ENCODE peak calls at places on chromosomes 3 and 15, in five cellular contexts. I is suprapubic skin, F is ovary, X is K562, Y is Peyer's patch. R is an unnamed sample.
A peak's percentile ranks its signal among the peaks of the same experiment; 100 is the strongest.

GRCh38 chr3:45618081-45618509 is 23.5 kb downstream of the LIMD1 start:
- DNase-seq in Y (no peak), F (no peak), X (no peak), I (no peak), R (no peak)

GRCh38 chr3:124372784-124373183 is 357.5 kb upstream of the UMPS start:
- DNase-seq in F (no peak), Y (no peak), I (no peak), X (no peak), R (no peak)

GRCh38 chr3:134681527-134681910 is 30.7 kb upstream of the KY start:
- DNase-seq in I (no peak), X (no peak), Y (no peak), F (no peak), R (no peak)

GRCh38 chr3:25897019-25897418 is 107.1 kb downstream of the OXSM start:
- DNase-seq in X (peak; percentile 55), Y (no peak), F (no peak), I (no peak), R (no peak)

GRCh38 chr15:79629687-79630086 is 197.6 kb downstream of the MINAR1 start:
- DNase-seq in F (no peak), X (no peak), I (no peak), Y (no peak), R (no peak)

GRCh38 chr15:43253431-43254403 is 13.0 kb downstream of the TGM5 start:
- DNase-seq in X (no peak), Y (peak; percentile 61), I (no peak), F (no peak), R (peak; percentile 87)

GRCh38 chr3:191008074-191008473 is 145.6 kb upstream of the GMNC start:
- DNase-seq in Y (no peak), X (no peak), I (no peak), F (no peak), R (no peak)

GRCh38 chr15:35722506-35722905 is 176.5 kb upstream of the DPH6 start:
- DNase-seq in F (no peak), X (no peak), Y (no peak), I (no peak), R (no peak)

GRCh38 chr3:100754563-100755334 is 45.5 kb downstream of the TFG start:
- DNase-seq in Y (no peak), I (no peak), X (no peak), F (no peak), R (no peak)

GRCh38 chr3:135871311-135871710 is 94.2 kb upstream of the PPP2R3A start:
- DNase-seq in Y (no peak), X (no peak), F (no peak), I (no peak), R (no peak)

GRCh38 chr3:170867143-170867542 is 2.9 kb downstream of the RPL22L1 start:
- DNase-seq in Y (no peak), I (no peak), F (no peak), X (no peak), R (no peak)

GRCh38 chr3:29642393-29643033 is 361.6 kb downstream of the RBMS3 start:
- DNase-seq in F (peak; percentile 39), X (no peak), I (no peak), Y (peak; percentile 58), R (no peak)

GRCh38 chr3:142724682-142725351 is 983 bp downstream of the TRPC1 start:
- DNase-seq in Y (peak; percentile 52), F (peak; percentile 62), X (peak; percentile 36), I (peak; percentile 63), R (peak; percentile 21)

GRCh38 chr3:47366833-47367232 is 14.0 kb upstream of the PTPN23 start:
- DNase-seq in X (no peak), I (no peak), Y (no peak), F (no peak), R (no peak)
- TF ChIP-seq CTCF in X (no peak), I (no peak), Y (no peak), F (no peak), R (no peak)

GRCh38 chr3:50300681-50301254 is 1.6 kb upstream of the HYAL3 start:
- DNase-seq in F (no peak), Y (no peak), X (no peak), I (no peak), R (no peak)

GRCh38 chr3:50297896-50298725 is 1.1 kb downstream of the HYAL3 start:
- DNase-seq in F (peak; percentile 51), I (peak; percentile 75), X (no peak), Y (peak; percentile 57), R (no peak)

GRCh38 chr3:50299929-50300680 is 900 bp upstream of the HYAL3 start:
- DNase-seq in Y (no peak), X (no peak), F (peak; percentile 62), I (peak; percentile 77), R (no peak)

GRCh38 chr3:50298836-50299637 is at the start of the genes HYAL3 and NAA80:
- DNase-seq in Y (peak; percentile 100), X (peak; percentile 90), I (peak; percentile 100), F (peak; percentile 99), R (peak; percentile 100)

DNA sequence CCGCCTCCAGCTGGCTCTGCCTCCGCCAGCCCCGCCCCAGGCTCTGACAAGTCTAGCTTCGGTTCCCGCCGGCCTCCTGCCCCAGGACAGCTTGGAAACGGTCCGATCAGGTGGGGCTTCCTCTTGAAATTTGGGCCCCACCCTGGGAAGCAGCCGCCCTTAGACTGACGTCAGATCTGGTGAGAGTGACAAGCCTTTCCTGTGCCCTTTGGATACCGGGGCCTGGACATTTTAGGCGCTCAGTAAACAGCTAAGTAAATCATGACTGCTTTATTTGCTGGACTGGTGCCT is 378 bp upstream of the HYAL3 start:
- DNase-seq in F (no peak), X (no peak), Y (no peak), I (no peak), R (no peak)
- TF ChIP-seq POLR2A in F (peak; percentile 19), X (no peak), Y (no peak), I (no peak), R (no peak)

GRCh38 chr15:75452968-75453702 is 1.6 kb upstream of the SIN3A start:
- DNase-seq in F (peak; percentile 74), I (peak; percentile 83), X (no peak), Y (peak; percentile 72), R (peak; percentile 91)
- TF ChIP-seq CTCF in F (no peak), I (no peak), X (peak; percentile 45), Y (peak; percentile 11), R (no peak)

GRCh38 chr3:184186184-184186901 is at the start of gene ABCF3:
- DNase-seq in Y (peak; percentile 76), X (no peak), F (no peak), I (no peak), R (peak; percentile 35)
- TF ChIP-seq POLR2A in Y (peak; percentile 60), X (peak; percentile 82), F (peak; percentile 68), I (peak; percentile 69), R (no peak)

GRCh38 chr3:136949708-136950107 is 8.1 kb upstream of the IL20RB start:
- DNase-seq in X (no peak), I (no peak), Y (no peak), F (no peak), R (no peak)
- TF ChIP-seq CTCF in X (peak; percentile 4), I (no peak), Y (no peak), F (no peak), R (no peak)

DNA sequence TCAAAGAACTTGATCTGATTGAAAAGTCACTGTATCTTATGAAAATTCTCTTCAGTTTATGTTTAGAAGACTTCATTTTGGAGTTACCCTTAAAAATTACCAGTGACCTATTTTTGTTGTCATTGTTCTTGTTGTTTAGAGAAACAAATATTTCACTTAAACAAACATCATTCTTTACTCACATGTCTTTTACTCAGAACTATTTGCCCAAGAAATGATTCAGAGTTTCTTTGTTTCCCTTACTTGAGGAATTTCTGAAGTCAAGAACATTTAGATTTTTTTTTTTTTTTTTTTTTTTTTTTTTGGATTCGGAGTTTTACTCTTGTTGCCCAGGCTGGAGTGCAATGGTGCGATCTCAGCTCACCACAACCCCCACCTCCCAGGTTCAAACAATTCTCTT is 259.6 kb upstream of the UBE2E1 start:
- DNase-seq in F (no peak), X (no peak), Y (no peak), I (no peak), R (no peak)
- TF ChIP-seq POLR2A in F (no peak), X (no peak), Y (no peak), I (no peak), R (no peak)

GRCh38 chr15:98547741-98548166 is 100.6 kb upstream of the IGF1R start:
- DNase-seq in F (peak; percentile 36), Y (peak; percentile 47), X (no peak), I (peak; percentile 84), R (peak; percentile 25)

GRCh38 chr15:98549003-98549402 is 99.3 kb upstream of the IGF1R start:
- DNase-seq in Y (no peak), X (no peak), F (no peak), I (no peak), R (no peak)

GRCh38 chr15:98549741-98550140 is 98.6 kb upstream of the IGF1R start:
- DNase-seq in Y (no peak), F (peak; percentile 28), X (no peak), I (no peak), R (peak; percentile 82)

GRCh38 chr15:98547255-98547654 is 101.1 kb upstream of the IGF1R start:
- DNase-seq in I (no peak), F (no peak), X (no peak), Y (no peak), R (no peak)

DNA sequence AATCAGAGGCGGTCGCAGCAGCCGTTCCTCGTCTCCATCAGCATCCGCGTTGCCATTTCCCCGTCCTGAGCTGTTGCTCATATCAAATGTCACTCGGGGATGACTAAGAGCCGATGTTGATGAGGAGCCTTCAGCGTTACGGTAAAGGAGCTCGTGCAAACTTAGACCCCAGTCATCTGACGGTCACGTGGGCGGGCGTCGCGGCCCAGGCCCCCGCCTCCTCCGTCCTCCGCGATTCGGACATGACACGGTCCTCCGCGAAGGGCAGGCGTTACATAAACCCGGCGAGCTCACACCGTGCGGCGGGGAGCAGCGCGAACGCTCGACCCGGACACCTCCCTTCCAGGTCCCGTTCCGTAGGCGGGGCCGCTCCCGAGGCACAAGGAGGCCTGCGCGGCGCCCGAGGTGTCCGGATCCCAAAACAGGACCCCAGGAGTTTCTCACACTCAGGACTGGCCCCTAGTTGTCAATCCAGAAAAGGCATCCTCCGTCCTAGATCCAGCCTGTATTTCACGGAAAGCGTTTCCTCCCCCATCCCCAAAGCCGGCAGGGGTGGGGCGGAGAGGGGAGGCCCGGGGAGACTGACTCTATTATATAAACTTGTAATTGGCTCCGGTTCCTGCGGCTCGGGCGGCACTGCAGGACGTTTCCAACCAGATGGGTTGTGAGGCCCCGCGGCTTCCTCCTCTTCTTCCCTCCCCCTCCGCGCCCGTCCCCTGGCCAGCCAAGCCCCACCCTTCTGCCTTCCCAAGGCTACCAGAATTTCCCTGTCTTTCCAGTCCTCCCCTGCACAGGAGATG is 100.0 kb upstream of the IGF1R start:
- DNase-seq in F (peak; percentile 84), I (peak; percentile 87), Y (peak; percentile 69), X (no peak), R (peak; percentile 96)
- TF ChIP-seq CTCF in F (no peak), I (no peak), Y (no peak), X (no peak), R (no peak)

DNA sequence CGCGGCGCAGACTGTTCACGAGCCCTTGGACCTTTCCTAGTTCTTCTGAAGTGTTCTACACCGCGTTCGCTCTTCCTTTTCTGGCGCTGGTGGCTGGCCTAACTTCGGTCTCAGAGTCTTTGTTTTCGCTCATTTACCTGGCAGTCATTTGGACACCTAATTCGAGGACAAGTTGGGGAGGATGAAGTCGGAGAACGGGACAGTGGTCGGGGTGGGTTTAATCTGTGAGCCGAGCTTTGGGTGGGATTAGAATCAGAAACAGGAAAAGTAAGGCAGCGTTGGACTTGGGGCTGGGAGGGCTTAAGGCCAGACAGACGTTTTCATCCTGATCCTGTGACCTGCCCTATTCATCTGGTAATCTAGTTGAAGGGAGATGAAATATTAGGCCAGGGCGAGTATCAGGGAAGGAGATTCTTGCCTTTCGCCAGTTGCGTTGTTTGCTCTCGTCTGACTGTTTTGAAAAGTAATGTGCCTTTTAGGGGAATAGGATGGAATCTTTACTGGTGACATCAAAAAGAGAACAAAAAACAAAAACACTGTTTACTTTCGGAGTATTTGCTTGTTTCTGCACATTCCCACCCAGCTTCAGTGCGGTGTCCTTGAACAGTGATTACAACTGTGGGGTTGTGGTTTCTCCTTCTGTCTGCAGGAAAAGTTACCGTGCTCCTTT is 1.9 kb downstream of the DIPK2A start:
- DNase-seq in X (no peak), I (no peak), F (no peak), Y (no peak), R (no peak)
- TF ChIP-seq POLR2A in X (no peak), I (no peak), F (no peak), Y (no peak), R (no peak)